ENCODE peak calls at places on chromosomes 7 and 10, in seven cellular contexts. A, T, K, B, W, X and D are unnamed samples.

GRCh38 chr10:5910323-5911100 is 20.5 kb downstream of the FBH1 start:
- DNase-seq in A (no peak), W (no peak), T (no peak), X (no peak), K (no peak), B (peak; percentile 6), D (no peak)

GRCh38 chr7:82404094-82404493 is 39.5 kb downstream of the CACNA2D1 start:
- DNase-seq in T (no peak), X (no peak), W (no peak), B (no peak), K (peak; percentile 44), A (no peak), D (no peak)

GRCh38 chr7:155971180-155971770 is 159.0 kb upstream of the SHH start:
- DNase-seq in W (no peak), B (no peak), A (no peak), T (no peak), X (no peak), K (no peak), D (no peak)

GRCh38 chr10:123942114-123942513 is 50.5 kb upstream of the CPXM2 start:
- DNase-seq in X (no peak), W (no peak), K (no peak), T (no peak), B (no peak), A (no peak), D (no peak)

GRCh38 chr7:98418636-98419315 is 17.9 kb upstream of the BAIAP2L1 start:
- DNase-seq in T (peak; percentile 76), W (peak; percentile 64), A (peak; percentile 93), B (peak; percentile 95), K (no peak), X (no peak), D (no peak)

GRCh38 chr10:22230331-22230833 is 12.6 kb upstream of the EBLN1 start:
- DNase-seq in K (no peak), T (peak; percentile 31), B (peak; percentile 70), X (peak; percentile 16), W (peak; percentile 62), A (peak; percentile 77), D (peak; percentile 20)

GRCh38 chr7:105673367-105674188 is 92.3 kb upstream of the EFCAB10 start:
- DNase-seq in X (no peak), A (no peak), K (peak; percentile 81), B (no peak), W (peak; percentile 13), T (no peak), D (no peak)

GRCh38 chr7:35185908-35186731 is 67.8 kb downstream of the TBX20 start:
- DNase-seq in X (peak; percentile 67), B (peak; percentile 56), W (peak; percentile 30), T (no peak), A (peak; percentile 68), K (no peak), D (no peak)

GRCh38 chr10:72794260-72794659 is 99.3 kb upstream of the OIT3 start:
- DNase-seq in W (no peak), K (no peak), T (no peak), B (peak; percentile 26), X (no peak), A (peak; percentile 44), D (no peak)

GRCh38 chr7:50146692-50147091 is 53.6 kb upstream of the ZPBP start:
- DNase-seq in B (no peak), W (peak; percentile 47), T (no peak), K (no peak), A (no peak), X (no peak), D (no peak)

GRCh38 chr7:34104992-34105391 is 199.7 kb downstream of the BMPER start:
- DNase-seq in K (no peak), A (peak; percentile 58), B (no peak), X (no peak), T (no peak), W (no peak), D (no peak)

GRCh38 chr7:103524042-103524907 is 78.3 kb upstream of the SLC26A5 start:
- DNase-seq in A (peak; percentile 55), W (no peak), K (no peak), X (no peak), T (peak; percentile 4), B (peak; percentile 43), D (peak; percentile 18)

GRCh38 chr10:103648231-103648950 is 154.9 kb downstream of the NEURL1 start:
- DNase-seq in K (no peak), T (no peak), X (no peak), W (no peak), A (no peak), B (no peak), D (no peak)

GRCh38 chr7:128352138-128352537 is 8.4 kb upstream of the RBM28 start:
- DNase-seq in A (peak; percentile 51), W (peak; percentile 40), B (peak; percentile 28), K (peak; percentile 41), T (no peak), X (peak; percentile 17), D (no peak)

GRCh38 chr7:1378610-1379180 is 80.6 kb downstream of the MICALL2 start:
- DNase-seq in T (no peak), A (no peak), K (no peak), X (no peak), W (no peak), B (no peak), D (no peak)
- TF ChIP-seq CTCF in T (no peak), A (no peak), K (no peak), X (no peak), W (no peak), B (no peak), D (no peak)

GRCh38 chr7:69776611-69777010 is 178.3 kb downstream of the AUTS2 start:
- DNase-seq in W (no peak), B (peak; percentile 42), A (peak; percentile 69), K (no peak), X (no peak), T (no peak), D (no peak)
- TF ChIP-seq CTCF in W (no peak), B (no peak), A (no peak), K (no peak), X (no peak), T (no peak), D (no peak)

GRCh38 chr7:84982199-84982598 is 204.7 kb downstream of the SEMA3D start:
- DNase-seq in T (no peak), K (no peak), B (no peak), X (no peak), A (no peak), W (no peak), D (no peak)

GRCh38 chr7:84981038-84981601 is 205.7 kb downstream of the SEMA3D start:
- DNase-seq in B (peak; percentile 25), K (no peak), X (no peak), A (no peak), W (no peak), T (no peak), D (no peak)

GRCh38 chr7:84985073-84985784 is 201.6 kb downstream of the SEMA3D start:
- DNase-seq in K (no peak), A (peak; percentile 14), W (no peak), B (no peak), T (no peak), X (no peak), D (no peak)
- TF ChIP-seq CTCF in K (no peak), A (peak; percentile 25), W (no peak), B (peak; percentile 18), T (no peak), X (no peak), D (no peak)

DNA sequence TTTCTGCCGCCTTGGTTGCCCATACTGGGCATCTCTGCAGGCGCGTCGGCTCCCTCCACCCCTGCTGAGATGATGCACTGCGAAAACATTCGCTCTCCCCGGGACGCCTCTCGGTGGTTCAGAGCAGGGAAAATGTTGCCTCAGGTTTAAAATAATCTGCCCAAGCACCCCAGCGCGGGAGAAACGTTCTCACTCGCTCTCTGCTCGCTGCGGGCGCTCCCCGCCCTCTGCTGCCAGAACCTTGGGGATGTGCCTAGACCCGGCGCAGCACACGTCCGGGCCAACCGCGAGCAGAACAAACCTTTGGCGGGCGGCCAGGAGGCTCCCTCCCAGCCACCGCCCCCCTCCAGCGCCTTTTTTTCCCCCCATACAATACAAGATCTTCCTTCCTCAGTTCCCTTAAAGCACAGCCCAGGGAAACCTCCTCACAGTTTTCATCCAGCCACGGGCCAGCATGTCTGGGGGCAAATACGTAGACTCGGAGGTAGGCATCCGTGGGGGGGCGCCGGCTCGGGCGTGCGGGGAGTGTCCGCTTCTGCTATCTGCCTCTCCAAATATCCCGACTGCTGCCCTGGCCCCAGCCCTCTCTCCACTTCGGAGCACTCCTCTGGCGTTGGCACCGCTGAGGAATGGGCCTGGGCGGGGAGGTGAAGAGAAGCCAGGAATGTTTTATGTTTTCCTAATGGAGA is at the start of gene CAV1:
- DNase-seq in A (peak; percentile 92), K (peak; percentile 58), W (peak; percentile 61), X (peak; percentile 44), T (peak; percentile 91), B (peak; percentile 97), D (peak; percentile 42)
- TF ChIP-seq CTCF in A (peak; percentile 19), K (no peak), W (no peak), X (no peak), T (peak; percentile 14), B (peak; percentile 31), D (no peak)

DNA sequence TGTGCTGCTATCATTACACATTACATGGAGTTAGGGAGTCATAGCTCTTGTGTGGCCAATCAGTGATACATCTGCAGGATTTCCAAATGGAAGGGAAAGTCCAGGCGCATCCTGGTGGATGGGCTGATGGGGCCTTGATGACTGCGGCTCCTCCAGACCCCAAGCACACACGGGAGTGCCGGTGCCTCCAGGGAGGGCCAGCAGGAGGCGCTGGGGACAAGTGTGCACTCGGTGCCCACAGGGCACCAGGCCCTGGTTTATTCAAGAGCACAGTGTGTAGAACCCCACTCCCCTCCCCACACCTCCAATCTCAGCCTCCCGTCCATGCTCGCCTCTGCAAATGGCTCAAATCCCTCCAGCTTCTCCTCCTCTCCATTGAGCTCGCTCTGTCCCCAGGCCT is 243.9 kb downstream of the USP6NL start:
- DNase-seq in W (no peak), X (no peak), K (no peak), B (no peak), T (no peak), A (no peak), D (no peak)
- TF ChIP-seq CTCF in W (no peak), X (no peak), K (no peak), B (no peak), T (no peak), A (no peak), D (no peak)

GRCh38 chr7:24152356-24152755 is 131.6 kb upstream of the NPY start:
- DNase-seq in A (no peak), X (no peak), W (no peak), T (no peak), B (no peak), K (no peak), D (no peak)
- TF ChIP-seq CTCF in A (no peak), X (no peak), W (no peak), T (no peak), B (no peak), K (no peak), D (no peak)